ENCODE peak calls at places on chromosome 13, in four cellular contexts. Q is GM23248, O is hepatocyte, G is psoas muscle. J is an unnamed sample.

GRCh38 chr13:39379118-39379517 is 223.9 kb downstream of the LHFPL6 start:
- DNase-seq in O (no peak), G (no peak), Q (no peak), J (no peak)

GRCh38 chr13:31029129-31029528 is 96.7 kb downstream of the TEX26 start:
- DNase-seq in O (no peak), G (no peak), Q (peak), J (no peak)

GRCh38 chr13:96089749-96090239 is at the start of gene HS6ST3:
- DNase-seq in G (peak), O (no peak), Q (peak), J (peak)

GRCh38 chr13:63305641-63306133 is 1890.0 kb upstream of the PCDH20 start:
- DNase-seq in O (no peak), Q (no peak), G (no peak), J (no peak)

GRCh38 chr13:69970521-69970920 is 137.1 kb upstream of the ATXN8OS start:
- DNase-seq in G (no peak), O (peak), Q (no peak), J (no peak)

GRCh38 chr13:64935441-64935840 is 2294.7 kb downstream of the PCDH9 start:
- DNase-seq in Q (no peak), G (no peak), O (no peak), J (no peak)

GRCh38 chr13:41458939-41459753 is 1.8 kb downstream of the RGCC start:
- DNase-seq in Q (peak), G (no peak), O (peak), J (no peak)

GRCh38 chr13:74904547-74904946 is 577.4 kb downstream of the TBC1D4 start:
- DNase-seq in O (no peak), Q (no peak), G (no peak), J (no peak)

GRCh38 chr13:21465710-21466160 is 6.6 kb upstream of the ZDHHC20 start:
- DNase-seq in O (peak), Q (no peak), G (no peak), J (no peak)

GRCh38 chr13:27338816-27339215 is 68.2 kb downstream of the RASL11A start:
- DNase-seq in G (no peak), Q (peak), O (no peak), J (no peak)

GRCh38 chr13:28537149-28537548 is 42.2 kb upstream of the FLT1 start:
- DNase-seq in O (no peak), G (no peak), Q (no peak), J (no peak)

GRCh38 chr13:71278512-71278911 is 588.5 kb downstream of the DACH1 start:
- DNase-seq in O (no peak), Q (no peak), G (no peak), J (no peak)

GRCh38 chr13:48156466-48156865 is 61.6 kb upstream of the MED4 start:
- DNase-seq in G (no peak), Q (no peak), O (no peak), J (no peak)

GRCh38 chr13:46648166-46648607 is 95.2 kb downstream of the LRCH1 start:
- DNase-seq in O (peak), Q (peak), G (no peak), J (no peak)

GRCh38 chr13:35617420-35617819 is 140.9 kb upstream of the MAB21L1 start:
- DNase-seq in G (no peak), O (no peak), Q (no peak), J (no peak)

GRCh38 chr13:51261610-51262249 is 39.5 kb downstream of the FAM124A start:
- DNase-seq in Q (no peak), O (no peak), G (no peak), J (no peak)

GRCh38 chr13:104008571-104009435 is 942.6 kb upstream of the SLC10A2 start:
- DNase-seq in G (no peak), Q (no peak), O (no peak), J (no peak)

GRCh38 chr13:89628567-89628966 is 1718.9 kb upstream of the MIR17HG start:
- DNase-seq in O (no peak), G (no peak), Q (no peak), J (no peak)

GRCh38 chr13:62250501-62251175 is 835.0 kb upstream of the PCDH20 start:
- DNase-seq in O (peak), G (no peak), Q (peak), J (no peak)

GRCh38 chr13:79593121-79593520 is 112.2 kb downstream of the NDFIP2 start:
- DNase-seq in G (no peak), O (no peak), Q (no peak), J (no peak)
- H3K27ac ChIP-seq in G (no peak), O (no peak), Q (no peak), J (no peak)

GRCh38 chr13:106919638-106920037 is 351.7 kb upstream of the ARGLU1 start:
- DNase-seq in Q (no peak), G (peak), O (peak), J (no peak)
- H3K27ac ChIP-seq in Q (no peak), G (peak), O (peak), J (no peak)

GRCh38 chr13:25301347-25302113 is at the start of gene NUP58:
- DNase-seq in G (peak), Q (peak), O (peak), J (peak)
- H3K27ac ChIP-seq in G (peak), Q (peak), O (peak), J (peak)

DNA sequence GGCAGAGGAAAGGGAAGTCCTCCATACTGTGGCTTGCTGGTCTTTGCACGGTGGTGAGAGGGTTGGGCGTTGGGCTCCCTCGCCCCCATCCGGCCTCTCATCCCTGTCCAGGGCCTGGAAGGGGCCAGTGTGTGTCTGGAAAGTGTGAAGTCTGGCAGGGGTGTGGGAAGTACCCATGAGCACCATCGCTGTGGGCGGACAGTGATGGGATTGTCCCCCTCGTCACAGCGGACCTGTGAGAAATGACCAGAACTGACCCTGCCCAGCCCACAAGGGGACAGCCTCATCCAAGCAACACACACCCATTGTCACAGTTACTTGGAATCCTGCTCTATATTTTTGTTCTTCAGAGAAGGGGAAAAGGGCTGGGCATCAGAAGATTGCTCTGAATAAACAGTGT is 18.6 kb downstream of the MCF2L start:
- DNase-seq in G (no peak), O (no peak), Q (no peak), J (no peak)
- H3K27ac ChIP-seq in G (no peak), O (no peak), Q (no peak), J (no peak)

DNA sequence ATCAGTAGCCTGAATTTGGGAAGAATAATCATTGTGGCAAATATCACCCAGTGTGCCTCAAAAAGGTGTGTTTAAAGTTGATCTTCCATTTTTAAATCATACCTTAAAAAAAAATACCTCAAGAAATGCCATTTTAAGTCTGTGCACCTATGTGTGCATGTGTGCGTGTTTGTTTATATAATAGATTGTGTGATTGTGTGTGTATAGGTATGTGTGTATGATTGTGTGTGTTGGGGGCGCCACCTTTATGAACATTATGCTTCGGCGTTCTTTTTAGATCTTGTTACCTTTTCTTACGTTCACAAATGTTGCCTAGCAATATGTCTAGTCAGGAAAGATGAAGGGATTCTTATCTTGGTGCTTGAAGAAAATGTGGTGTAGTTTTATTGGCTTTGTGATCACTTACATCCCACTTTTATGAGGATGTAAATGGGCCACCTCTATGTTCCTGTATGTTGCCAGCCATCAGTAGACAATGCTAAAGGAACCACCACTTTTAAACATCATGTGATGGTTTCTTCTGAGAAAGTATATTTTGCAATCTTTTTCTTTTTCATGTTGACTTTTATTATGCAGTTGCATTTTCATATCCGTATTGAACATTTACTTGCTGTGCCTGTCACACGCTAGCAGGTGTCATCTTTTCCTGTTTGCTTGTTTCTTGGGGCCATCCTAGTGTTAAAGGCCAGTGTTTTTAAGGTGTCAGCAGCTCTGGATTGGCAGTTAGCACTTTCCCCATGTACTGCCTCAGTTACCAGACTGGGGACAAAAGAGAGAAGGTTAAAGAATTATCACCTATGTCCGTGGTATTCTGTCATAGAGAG is 2.2 kb upstream of the IRS2 start:
- DNase-seq in G (no peak), Q (no peak), O (no peak), J (no peak)
- H3K27ac ChIP-seq in G (no peak), Q (no peak), O (no peak), J (no peak)

DNA sequence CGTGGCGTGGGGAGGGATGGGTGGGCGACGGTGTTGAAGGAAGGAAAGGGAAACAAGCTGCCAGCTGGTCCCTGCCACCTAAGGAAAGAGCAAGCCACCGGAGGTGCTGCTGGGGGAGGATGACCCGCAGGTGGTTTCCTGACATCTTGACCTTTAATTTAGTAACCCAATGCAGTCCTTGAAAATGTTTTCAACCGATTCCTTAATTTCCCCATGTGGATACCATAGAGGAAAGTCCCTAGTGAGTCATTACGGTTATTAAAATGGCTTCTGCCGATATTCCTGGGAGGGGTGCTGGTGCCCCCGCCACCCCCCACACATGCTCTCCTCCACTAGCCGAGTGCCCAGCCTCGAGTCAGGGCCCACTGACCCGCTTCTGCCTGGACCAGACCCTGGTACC is 6.3 kb upstream of the ANKRD10 start:
- DNase-seq in Q (no peak), O (no peak), G (no peak), J (no peak)
- H3K27ac ChIP-seq in Q (no peak), O (no peak), G (peak), J (no peak)

GRCh38 chr13:98752111-98752941 is at the start of gene SLC15A1:
- DNase-seq in O (peak), G (no peak), Q (peak), J (no peak)

GRCh38 chr13:98755116-98755515 is 2.6 kb upstream of the SLC15A1 start:
- DNase-seq in O (no peak), G (no peak), Q (no peak), J (no peak)

GRCh38 chr13:98749501-98749900 is 3.0 kb downstream of the SLC15A1 start:
- DNase-seq in G (no peak), Q (peak), O (no peak), J (no peak)

GRCh38 chr13:98752942-98753290 is 444 bp upstream of the SLC15A1 start:
- DNase-seq in O (no peak), Q (no peak), G (no peak), J (no peak)

GRCh38 chr13:98751397-98752110 is 918 bp downstream of the SLC15A1 start:
- DNase-seq in G (no peak), Q (peak), O (peak), J (no peak)
- H3K27ac ChIP-seq in G (no peak), Q (no peak), O (peak), J (no peak)

GRCh38 chr13:97307882-97308624 is 85.9 kb downstream of the MBNL2 start:
- DNase-seq in O (no peak), G (no peak), Q (peak), J (peak)

GRCh38 chr13:97310809-97311436 is 88.8 kb downstream of the MBNL2 start:
- DNase-seq in Q (no peak), O (no peak), G (no peak), J (no peak)

GRCh38 chr13:97307544-97307881 is 85.4 kb downstream of the MBNL2 start:
- DNase-seq in O (no peak), G (no peak), Q (peak), J (no peak)

GRCh38 chr13:97307096-97307495 is 85.0 kb downstream of the MBNL2 start:
- DNase-seq in O (no peak), G (no peak), Q (no peak), J (no peak)

GRCh38 chr13:97308735-97309429 is 86.7 kb downstream of the MBNL2 start:
- DNase-seq in Q (peak), G (no peak), O (no peak), J (no peak)
- H3K27ac ChIP-seq in Q (peak), G (peak), O (peak), J (peak)

J was measured in substantia nigra.